ENCODE peak calls at places on chromosomes 4 and X, in ten cellular contexts. F, A, O, W, T, X, E, P, Z and Y are unnamed samples.

GRCh38 chrX:108217877-108218276 is 126.3 kb downstream of the ATG4A start:
- DNase-seq in E (no peak), A (no peak), X (no peak), P (no peak), F (no peak), T (no peak), O (no peak), W (no peak), Z (no peak), Y (no peak)

GRCh38 chrX:15956684-15957083 is 102.1 kb upstream of the AP1S2 start:
- DNase-seq in Z (no peak), E (no peak), O (peak; percentile 55), A (no peak), W (no peak), F (peak; percentile 17), T (no peak), P (no peak), X (no peak), Y (no peak)

GRCh38 chr4:124178449-124179021 is 534.0 kb downstream of the ANKRD50 start:
- DNase-seq in X (no peak), W (no peak), Z (no peak), O (peak; percentile 17), F (no peak), E (no peak), T (no peak), A (no peak), P (no peak), Y (peak; percentile 47)

GRCh38 chr4:123526511-123526910 is 129.9 kb downstream of the SPRY1 start:
- DNase-seq in O (no peak), F (no peak), W (no peak), A (no peak), E (no peak), X (no peak), P (no peak), T (no peak), Z (no peak), Y (no peak)

GRCh38 chr4:87103691-87104187 is 116.7 kb downstream of the KLHL8 start:
- DNase-seq in O (peak; percentile 84), X (no peak), W (no peak), F (peak; percentile 77), A (peak; percentile 47), E (no peak), P (peak; percentile 52), T (no peak), Z (no peak), Y (peak; percentile 86)

GRCh38 chr4:138275946-138276621 is 33.9 kb upstream of the SLC7A11 start:
- DNase-seq in E (peak; percentile 52), X (no peak), P (no peak), T (no peak), Z (no peak), W (no peak), O (peak; percentile 81), F (peak; percentile 85), A (peak; percentile 67), Y (no peak)

GRCh38 chrX:98357146-98357545 is 1473.4 kb downstream of the RPA4 start:
- DNase-seq in A (no peak), T (no peak), P (no peak), F (no peak), X (no peak), O (no peak), E (no peak), W (no peak), Z (no peak), Y (no peak)

GRCh38 chr4:86013623-86014022 is 346.2 kb downstream of the MAPK10 start:
- DNase-seq in O (no peak), X (no peak), Z (no peak), W (no peak), F (peak; percentile 69), P (no peak), A (no peak), T (no peak), E (no peak), Y (no peak)

GRCh38 chr4:6633091-6633906 is 7.2 kb upstream of the MRFAP1 start:
- DNase-seq in W (no peak), T (no peak), X (no peak), Z (no peak), P (no peak), O (no peak), F (peak; percentile 73), A (peak; percentile 45), E (no peak), Y (no peak)

GRCh38 chrX:38095971-38096529 is 89.7 kb downstream of the SYTL5 start:
- DNase-seq in T (no peak), P (no peak), W (no peak), A (no peak), F (peak; percentile 42), Z (no peak), E (no peak), O (peak; percentile 71), X (no peak), Y (peak; percentile 63)

GRCh38 chrX:100072286-100072685 is 337.8 kb downstream of the PCDH19 start:
- DNase-seq in W (no peak), Z (no peak), T (no peak), A (no peak), X (no peak), E (no peak), O (peak; percentile 73), F (no peak), P (no peak), Y (no peak)

GRCh38 chr4:64158648-64159326 is 250.5 kb downstream of the TECRL start:
- DNase-seq in E (peak; percentile 7), P (peak; percentile 21), F (peak; percentile 48), W (no peak), X (peak; percentile 0), A (peak; percentile 67), T (peak; percentile 29), Z (peak; percentile 40), O (peak; percentile 43), Y (peak; percentile 56)

GRCh38 chr4:189202182-189202868 is 738.3 kb upstream of the FRG1 start:
- DNase-seq in P (peak; percentile 82), E (peak; percentile 60), Z (peak; percentile 26), X (no peak), F (peak; percentile 47), O (peak; percentile 59), T (peak; percentile 24), A (peak; percentile 90), W (no peak), Y (peak; percentile 86)

GRCh38 chr4:156420557-156420956 is 466.9 kb upstream of the CTSO start:
- DNase-seq in P (no peak), X (no peak), Z (no peak), A (peak; percentile 29), F (peak; percentile 73), O (no peak), T (no peak), E (no peak), W (no peak), Y (no peak)

GRCh38 chr4:139666735-139667266 is 1.2 kb downstream of the MGST2 start:
- DNase-seq in Z (no peak), F (peak; percentile 83), E (no peak), P (no peak), A (no peak), O (peak; percentile 36), T (peak; percentile 70), X (no peak), W (no peak), Y (peak; percentile 82)

GRCh38 chr4:183872531-183872930 is 32.6 kb upstream of the STOX2 start:
- DNase-seq in P (no peak), E (no peak), A (no peak), O (no peak), W (no peak), F (peak; percentile 24), X (no peak), T (no peak), Z (no peak), Y (no peak)

GRCh38 chrX:48003367-48003757 is 427 bp downstream of the ZNF182 start:
- DNase-seq in X (no peak), O (no peak), W (no peak), Z (no peak), E (no peak), F (no peak), A (no peak), P (no peak), T (peak; percentile 26), Y (no peak)

GRCh38 chr4:15935504-15936392 is 2.8 kb downstream of the FGFBP1 start:
- DNase-seq in P (peak; percentile 22), E (no peak), T (no peak), X (no peak), W (no peak), O (no peak), A (no peak), Z (no peak), F (no peak), Y (no peak)

GRCh38 chrX:53190363-53190960 is 34.5 kb downstream of the KDM5C start:
- DNase-seq in W (no peak), F (no peak), X (no peak), P (no peak), O (no peak), E (no peak), A (no peak), Z (no peak), T (no peak), Y (no peak)

GRCh38 chr4:5708829-5709680 is 696 bp upstream of the EVC2 start:
- DNase-seq in A (no peak), P (no peak), T (no peak), Z (no peak), O (no peak), F (no peak), E (no peak), W (no peak), X (no peak), Y (no peak)

GRCh38 chr4:137960371-137961050 is 281.6 kb downstream of the SLC7A11 start:
- DNase-seq in W (no peak), Z (no peak), T (no peak), O (peak; percentile 79), X (no peak), F (peak; percentile 78), A (peak; percentile 13), E (no peak), P (no peak), Y (no peak)

GRCh38 chr4:187929024-187929423 is 66.5 kb upstream of the ZFP42 start:
- DNase-seq in O (no peak), T (no peak), W (no peak), Z (no peak), A (no peak), P (no peak), E (no peak), X (no peak), F (no peak), Y (no peak)

GRCh38 chrX:41009816-41010187 is 75.4 kb upstream of the USP9X start:
- DNase-seq in Z (no peak), O (no peak), P (no peak), T (no peak), A (no peak), E (no peak), W (no peak), F (no peak), X (no peak), Y (no peak)

GRCh38 chr4:140644470-140645185 is 75.9 kb upstream of the UCP1 start:
- DNase-seq in T (no peak), P (no peak), E (no peak), X (no peak), W (no peak), O (no peak), A (no peak), Z (no peak), F (no peak), Y (no peak)

GRCh38 chr4:80232707-80233370 is 33.6 kb upstream of the FGF5 start:
- DNase-seq in W (no peak), O (no peak), T (no peak), P (no peak), A (no peak), E (no peak), Z (no peak), F (no peak), X (no peak), Y (no peak)